ENCODE peak calls at places on chromosomes 1 and 21, in nine cellular contexts. R is HCT116, Q is A549, O is Panc1, D is K562, A is HL-60, X is SK-N-SH, Z is GM12878, V is HepG2. J is an unnamed sample.

GRCh38 chr1:16254263-16254948 is 17.4 kb upstream of the CPLANE2 start:
- DNase-seq in D (no peak), X (no peak), Q (no peak), A (no peak), V (no peak), R (no peak), O (no peak), Z (no peak), J (no peak)

GRCh38 chr21:46326110-46326703 is 2.3 kb downstream of the PCNT start:
- DNase-seq in Z (no peak), A (no peak), R (no peak), V (peak; percentile 32), Q (no peak), D (peak; percentile 41), X (no peak), O (no peak), J (peak; percentile 26)

GRCh38 chr1:176696109-176696508 is 233.1 kb downstream of the PAPPA2 start:
- DNase-seq in Z (no peak), A (no peak), Q (no peak), R (no peak), D (peak; percentile 55), X (no peak), O (no peak), V (no peak), J (peak; percentile 66)

GRCh38 chr1:185319152-185319501 is 2.1 kb upstream of the IVNS1ABP start:
- DNase-seq in Q (no peak), A (no peak), D (no peak), X (no peak), Z (no peak), V (no peak), O (no peak), R (no peak), J (no peak)

GRCh38 chr1:109977225-109977624 is 7.3 kb upstream of the AHCYL1 start:
- DNase-seq in D (no peak), Q (no peak), O (no peak), V (no peak), R (no peak), A (no peak), X (no peak), Z (no peak), J (no peak)

GRCh38 chr1:30525631-30525979 is 197.8 kb downstream of the MATN1 start:
- DNase-seq in D (no peak), X (no peak), A (no peak), Q (no peak), R (no peak), V (no peak), Z (no peak), O (no peak), J (no peak)

GRCh38 chr1:99361406-99361805 is 97.1 kb downstream of the PLPPR4 start:
- DNase-seq in O (no peak), A (no peak), V (no peak), Q (no peak), R (no peak), D (no peak), X (peak; percentile 48), Z (no peak), J (no peak)

GRCh38 chr1:10632691-10633090 is 157.9 kb downstream of the PEX14 start:
- DNase-seq in V (no peak), Q (no peak), A (no peak), Z (no peak), D (no peak), X (no peak), O (no peak), R (no peak), J (peak; percentile 44)

GRCh38 chr1:192951961-192952460 is 107.1 kb downstream of the UCHL5 start:
- DNase-seq in X (no peak), D (peak; percentile 21), V (no peak), Z (peak; percentile 12), R (no peak), O (peak; percentile 35), A (no peak), Q (peak; percentile 49), J (no peak)

GRCh38 chr1:227234998-227235405 is 83.3 kb downstream of the CDC42BPA start:
- DNase-seq in Z (no peak), O (peak; percentile 12), D (peak; percentile 90), V (peak; percentile 83), R (peak; percentile 63), A (no peak), X (peak; percentile 45), Q (peak; percentile 87), J (peak; percentile 63)

GRCh38 chr1:76068542-76068941 is 6.0 kb upstream of the ST6GALNAC3 start:
- DNase-seq in X (no peak), D (no peak), A (no peak), Z (no peak), O (no peak), R (no peak), Q (peak; percentile 37), V (peak; percentile 21), J (no peak)

GRCh38 chr1:202861420-202862121 is 27.4 kb downstream of the RABIF start:
- DNase-seq in V (peak; percentile 90), Q (peak; percentile 87), R (peak; percentile 75), X (peak; percentile 98), O (no peak), D (peak; percentile 93), Z (no peak), A (peak; percentile 70), J (peak; percentile 98)

GRCh38 chr1:218274551-218274950 is 10.5 kb upstream of the RRP15 start:
- DNase-seq in O (no peak), Z (no peak), A (no peak), R (no peak), D (no peak), V (no peak), Q (no peak), X (no peak), J (no peak)

GRCh38 chr1:153548722-153549695 is at the start of gene S100A3:
- DNase-seq in V (no peak), A (no peak), D (no peak), X (no peak), Z (no peak), Q (peak; percentile 89), R (no peak), O (no peak), J (no peak)

GRCh38 chr1:230632273-230632873 is 9.9 kb upstream of the COG2 start:
- DNase-seq in Z (no peak), V (peak; percentile 63), O (peak; percentile 36), X (peak; percentile 36), D (peak; percentile 47), A (no peak), R (peak; percentile 52), Q (peak; percentile 59), J (peak; percentile 76)

GRCh38 chr1:51214615-51215131 is 21.4 kb upstream of the RNF11 start:
- DNase-seq in Q (no peak), V (no peak), A (no peak), X (no peak), O (no peak), R (no peak), D (no peak), Z (no peak), J (no peak)

GRCh38 chr1:30063621-30064280 is 659.6 kb downstream of the MATN1 start:
- DNase-seq in A (no peak), Z (no peak), O (no peak), V (no peak), R (no peak), D (no peak), X (no peak), Q (no peak), J (no peak)

GRCh38 chr1:30778156-30778978 is 20.8 kb upstream of the LAPTM5 start:
- DNase-seq in A (no peak), R (no peak), Z (no peak), X (peak; percentile 84), D (peak; percentile 100), V (no peak), O (no peak), Q (peak; percentile 44), J (no peak)

GRCh38 chr1:35369922-35370671 is 101.6 kb downstream of the ZMYM4 start:
- DNase-seq in Q (no peak), A (no peak), V (no peak), D (peak; percentile 38), O (no peak), X (peak; percentile 73), Z (no peak), R (no peak), J (peak; percentile 21)

GRCh38 chr1:196557797-196558196 is 50.4 kb downstream of the KCNT2 start:
- DNase-seq in X (no peak), Z (no peak), Q (no peak), D (no peak), A (no peak), O (no peak), R (no peak), V (no peak), J (no peak)

GRCh38 chr1:70140894-70141293 is 64.5 kb downstream of the LRRC40 start:
- DNase-seq in Z (no peak), D (no peak), X (no peak), O (no peak), A (no peak), Q (no peak), R (no peak), V (no peak), J (peak; percentile 12)
- TF ChIP-seq REST in Z (no peak), D (no peak), X (no peak), O (no peak), A (no peak), Q (no peak), R (no peak), V (no peak), J (no peak)

GRCh38 chr1:106038260-106038659 is 1018.2 kb upstream of the PRMT6 start:
- DNase-seq in Q (no peak), O (no peak), X (no peak), R (no peak), Z (no peak), V (no peak), D (no peak), A (no peak), J (no peak)
- TF ChIP-seq CTCF in Q (no peak), O (no peak), X (no peak), R (no peak), Z (no peak), V (no peak), D (no peak), A (no peak), J (peak; percentile 13)

DNA sequence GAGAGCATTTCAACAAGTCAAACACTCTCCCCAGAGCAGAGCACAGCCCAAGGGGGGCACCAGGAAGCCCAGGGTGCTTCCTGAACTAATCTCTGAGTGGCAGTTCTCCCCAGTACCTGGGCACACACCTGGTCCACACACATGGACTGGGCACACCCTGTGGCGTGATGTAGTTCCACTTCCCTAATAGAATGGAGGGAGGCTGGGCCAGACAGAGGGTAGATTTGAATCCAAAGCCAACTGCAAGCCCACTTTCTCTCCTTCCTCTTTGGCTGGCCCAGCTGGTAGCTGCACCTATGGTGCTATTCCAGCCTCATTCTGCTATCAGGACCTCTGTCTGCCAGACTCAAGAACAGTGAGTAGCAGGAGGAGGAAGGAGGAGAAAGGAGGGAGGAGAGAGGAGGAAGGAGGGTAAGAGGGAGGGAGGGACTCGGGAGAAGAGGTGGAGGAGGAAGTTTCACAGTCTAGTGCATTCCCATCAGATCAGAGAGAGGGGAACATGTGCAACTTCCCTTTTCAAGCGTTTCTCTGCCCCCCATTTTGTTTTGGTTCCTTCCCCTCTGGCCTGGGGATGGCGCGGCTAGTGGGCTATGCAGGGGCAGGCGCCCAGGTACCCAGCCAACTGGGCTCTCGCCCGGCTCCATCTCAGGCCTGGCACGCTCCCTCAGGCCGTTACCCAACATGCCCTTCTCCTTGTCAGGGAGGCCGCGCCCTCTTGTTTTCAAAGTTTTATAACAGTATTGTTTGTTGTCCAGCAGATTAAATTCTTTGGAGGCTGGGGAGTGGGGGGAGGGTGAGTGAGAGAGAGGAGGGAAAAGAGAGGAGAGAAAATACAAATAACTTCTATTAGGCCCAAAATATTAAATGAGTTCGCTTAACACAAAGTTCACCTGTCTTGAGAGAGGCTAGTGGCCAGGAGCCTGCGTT is 55.8 kb downstream of the CD46 start:
- DNase-seq in R (no peak), Q (no peak), O (no peak), V (no peak), Z (no peak), D (peak; percentile 53), A (peak; percentile 90), X (no peak), J (no peak)
- TF ChIP-seq REST in R (no peak), Q (no peak), O (no peak), V (no peak), Z (no peak), D (no peak), A (no peak), X (no peak), J (no peak)

GRCh38 chr1:107666493-107666892 is 298.5 kb downstream of the VAV3 start:
- DNase-seq in X (no peak), O (no peak), V (no peak), D (no peak), A (no peak), Q (no peak), Z (no peak), R (no peak), J (no peak)
- TF ChIP-seq CTCF in X (no peak), O (no peak), V (no peak), D (no peak), A (no peak), Q (no peak), Z (no peak), R (no peak), J (no peak)